ENCODE peak calls at places on chromosomes 11 and 22, in six cellular contexts. U is colonic mucosa, Z is kidney epithelial cell, T is IMR-90, D is stomach, I is astrocyte. X is an unnamed sample.

GRCh38 chr11:112795142-112795815 is 165.9 kb upstream of the NCAM1 start:
- DNase-seq in U (peak), Z (no peak), T (peak), D (peak), I (peak), X (no peak)

GRCh38 chr11:1650918-1651262 is 21.3 kb downstream of the KRTAP5-5 start:
- DNase-seq in U (no peak), Z (no peak), T (no peak), D (no peak), I (no peak), X (no peak)

GRCh38 chr11:102010776-102011500 is 36.3 kb upstream of the CFAP300 start:
- DNase-seq in U (peak), Z (peak), T (peak), D (peak), I (peak), X (peak)

GRCh38 chr11:69863544-69864200 is 44.5 kb upstream of the FGF3 start:
- DNase-seq in U (no peak), Z (no peak), T (no peak), D (no peak), I (no peak), X (no peak)

GRCh38 chr11:83159901-83160865 is 3.3 kb downstream of the PCF11 start:
- DNase-seq in U (peak), Z (no peak), T (peak), D (peak), I (peak), X (no peak)

GRCh38 chr11:105906517-105906916 is 115.5 kb downstream of the MSANTD4 start:
- DNase-seq in U (no peak), Z (no peak), T (no peak), D (no peak), I (no peak), X (no peak)

GRCh38 chr11:73570415-73571114 is 27.3 kb downstream of the FAM168A start:
- DNase-seq in U (no peak), Z (peak), T (peak), D (no peak), I (peak), X (no peak)

GRCh38 chr11:69445131-69445470 is 36.4 kb upstream of the LINC01488 start:
- DNase-seq in U (no peak), Z (no peak), T (no peak), D (no peak), I (no peak), X (no peak)

DNA sequence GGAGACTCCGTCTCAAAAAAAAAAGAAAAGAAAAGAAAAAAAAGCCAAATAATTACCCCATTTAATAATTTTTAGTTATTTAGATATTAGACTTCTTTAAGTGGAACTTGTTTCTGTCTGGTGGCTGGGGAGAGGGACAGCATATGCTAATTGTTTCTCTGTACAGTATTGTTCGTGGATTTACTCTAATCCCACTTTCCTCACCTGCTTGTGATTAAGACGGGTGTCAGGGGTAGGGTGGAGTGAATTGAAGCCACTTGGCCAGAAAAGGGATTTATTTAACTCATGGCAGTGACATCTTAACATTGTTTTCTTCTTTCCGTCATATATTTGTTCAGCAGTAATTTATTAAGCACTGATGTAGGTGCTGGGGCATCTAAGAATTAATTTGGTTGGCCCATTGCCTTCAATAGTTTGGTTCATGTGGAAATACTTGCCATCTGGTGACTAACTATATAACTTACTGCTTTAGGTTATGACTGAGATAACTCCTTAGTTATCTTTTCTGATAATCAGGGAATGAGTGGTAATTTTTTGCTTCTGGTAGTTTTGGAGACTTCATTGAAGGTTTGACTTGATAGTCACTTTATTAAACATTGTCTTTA is 4.6 kb downstream of the TNRC6B start:
- DNase-seq in U (no peak), Z (no peak), T (no peak), D (no peak), I (peak), X (no peak)
- TF ChIP-seq CTCF in U (no peak), Z (no peak), T (no peak), D (no peak), I (no peak), X (no peak)

DNA sequence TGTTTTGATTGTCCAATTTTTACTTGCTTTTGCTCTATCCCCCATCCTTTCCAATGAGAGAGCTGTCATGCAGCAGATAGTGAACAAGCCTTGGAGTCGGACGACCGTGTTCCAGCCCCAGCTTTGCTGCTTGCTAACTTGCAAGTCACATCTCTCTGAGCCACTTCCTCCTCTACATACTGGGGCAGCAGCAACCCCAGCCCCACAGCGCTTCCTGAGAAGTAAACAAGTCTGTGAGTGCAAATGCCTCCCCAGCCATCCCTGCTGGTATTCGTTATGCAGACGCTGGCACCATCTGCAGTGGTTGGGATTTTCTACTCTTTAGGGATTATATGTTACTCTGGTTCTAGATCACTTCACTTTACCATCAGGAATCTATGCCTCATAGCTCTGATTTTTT is 35.0 kb downstream of the TPBGL start:
- DNase-seq in U (peak), Z (no peak), T (peak), D (peak), I (no peak), X (no peak)
- H3K4me3 ChIP-seq in U (no peak), Z (no peak), T (no peak), D (no peak), I (no peak), X (no peak)

GRCh38 chr11:45804806-45805304 is at the start of gene SLC35C1:
- DNase-seq in U (peak), Z (peak), T (peak), D (peak), I (peak), X (peak)
- TF ChIP-seq CTCF in U (no peak), Z (no peak), T (peak), D (no peak), I (no peak), X (no peak)

GRCh38 chr22:40324468-40325305 is 21.6 kb upstream of the ADSL start:
- DNase-seq in U (no peak), Z (no peak), T (no peak), D (peak), I (no peak), X (no peak)
- H3K4me3 ChIP-seq in U (no peak), Z (no peak), T (no peak), D (no peak), I (no peak), X (no peak)

GRCh38 chr22:17540481-17540880 is 22.8 kb upstream of the SLC25A18 start:
- DNase-seq in U (no peak), Z (no peak), T (no peak), D (no peak), I (no peak), X (no peak)
- TF ChIP-seq CTCF in U (no peak), Z (peak), T (no peak), D (no peak), I (no peak), X (no peak)

GRCh38 chr11:124075841-124076571 is 34.9 kb upstream of the OR10G7 start:
- DNase-seq in U (peak), Z (no peak), T (no peak), D (no peak), I (no peak), X (no peak)
- H3K4me3 ChIP-seq in U (peak), Z (peak), T (peak), D (peak), I (peak), X (peak)

GRCh38 chr11:10566257-10566956 is 2.1 kb downstream of the LYVE1 start:
- DNase-seq in U (no peak), Z (no peak), T (no peak), D (no peak), I (no peak), X (no peak)

GRCh38 chr11:10567466-10567865 is 999 bp downstream of the LYVE1 start:
- DNase-seq in U (no peak), Z (no peak), T (no peak), D (no peak), I (no peak), X (no peak)

GRCh38 chr11:10565493-10565892 is 3.0 kb downstream of the LYVE1 start:
- DNase-seq in U (no peak), Z (no peak), T (no peak), D (no peak), I (no peak), X (no peak)

GRCh38 chr11:10564030-10564429 is 4.4 kb downstream of the LYVE1 start:
- DNase-seq in U (no peak), Z (no peak), T (no peak), D (no peak), I (no peak), X (no peak)

GRCh38 chr11:10564692-10565318 is 3.7 kb downstream of the LYVE1 start:
- DNase-seq in U (no peak), Z (no peak), T (no peak), D (no peak), I (no peak), X (no peak)
- TF ChIP-seq CTCF in U (no peak), Z (peak), T (peak), D (no peak), I (no peak), X (peak)

GRCh38 chr11:3861698-3862097 is 6.2 kb downstream of the STIM1 start:
- DNase-seq in U (no peak), Z (no peak), T (no peak), D (no peak), I (no peak), X (no peak)

GRCh38 chr11:3857628-3858027 is 2.2 kb downstream of the STIM1 start:
- DNase-seq in U (no peak), Z (no peak), T (no peak), D (no peak), I (no peak), X (no peak)

GRCh38 chr11:3856856-3857553 is 1.5 kb downstream of the STIM1 start:
- DNase-seq in U (no peak), Z (no peak), T (no peak), D (no peak), I (no peak), X (no peak)

GRCh38 chr11:3860360-3860759 is 4.9 kb downstream of the STIM1 start:
- DNase-seq in U (no peak), Z (no peak), T (peak), D (no peak), I (no peak), X (no peak)

DNA sequence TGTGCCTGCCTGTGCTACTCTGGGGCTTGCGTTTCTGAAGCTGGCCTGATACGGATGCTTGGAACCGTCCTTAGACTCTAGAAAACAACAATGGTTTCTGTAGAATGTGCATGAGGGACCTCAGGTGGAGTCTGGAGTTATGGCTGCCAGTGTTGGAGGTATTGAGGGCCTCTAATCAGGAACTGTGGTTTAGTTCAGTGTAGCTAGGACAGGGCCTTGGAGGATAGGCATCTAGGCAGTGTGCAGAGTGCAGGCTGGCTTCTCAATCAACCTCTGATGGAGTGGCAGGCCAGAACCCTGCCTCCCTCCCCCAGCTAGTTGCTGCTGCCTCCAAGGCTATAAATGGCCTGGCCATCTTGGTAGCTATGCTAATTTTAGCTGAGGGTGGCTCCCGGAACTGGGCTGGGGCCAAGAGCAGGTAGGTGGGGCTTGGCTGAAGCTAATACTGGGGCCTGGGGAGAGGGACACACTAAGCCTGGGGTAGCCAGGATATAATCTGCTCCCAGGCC is 4.0 kb downstream of the STIM1 start:
- DNase-seq in U (peak), Z (no peak), T (no peak), D (peak), I (no peak), X (no peak)
- H3K4me3 ChIP-seq in U (no peak), Z (no peak), T (no peak), D (peak), I (no peak), X (no peak)

GRCh38 chr22:33299245-33299956 is 241.2 kb upstream of the SYN3 start:
- DNase-seq in U (no peak), Z (peak), T (no peak), D (no peak), I (no peak), X (no peak)
- TF ChIP-seq CTCF in U (no peak), Z (no peak), T (no peak), D (no peak), I (no peak), X (no peak)

X was measured in HFF-Myc.